ENCODE peak calls at places on chromosomes 13 and 19, in four cellular contexts. Y, M, X and C are unnamed samples.
A peak's percentile ranks its signal among the peaks of the same experiment; 100 is the strongest.

GRCh38 chr19:48501961-48502719 is 9.5 kb downstream of the LMTK3 start:
- DNase-seq in M (peak; percentile 86), Y (peak; percentile 85), X (peak; percentile 59), C (peak; percentile 99)

GRCh38 chr19:13132471-13133166 is 14.6 kb downstream of the NACC1 start:
- DNase-seq in Y (no peak), M (no peak), X (no peak), C (no peak)

GRCh38 chr19:29662604-29663404 is 2.5 kb upstream of the PLEKHF1 start:
- DNase-seq in Y (no peak), M (no peak), X (no peak), C (peak; percentile 33)

GRCh38 chr19:1276620-1277007 is 1.3 kb downstream of the FAM174C start:
- DNase-seq in X (no peak), M (no peak), Y (no peak), C (no peak)

GRCh38 chr13:102295316-102296048 is 106.4 kb downstream of the FGF14 start:
- DNase-seq in Y (no peak), M (no peak), X (no peak), C (no peak)

GRCh38 chr13:90428522-90429210 is 918.8 kb upstream of the MIR17HG start:
- DNase-seq in Y (no peak), M (no peak), X (no peak), C (no peak)

GRCh38 chr13:98541701-98542203 is 35.2 kb downstream of the STK24 start:
- DNase-seq in M (no peak), Y (peak; percentile 74), X (no peak), C (no peak)

GRCh38 chr13:21542563-21542962 is 61.4 kb downstream of the MICU2 start:
- DNase-seq in Y (no peak), M (peak; percentile 10), X (no peak), C (no peak)

GRCh38 chr13:68927387-68928026 is 1180.1 kb upstream of the ATXN8OS start:
- DNase-seq in M (peak; percentile 12), X (no peak), Y (peak; percentile 6), C (no peak)

GRCh38 chr13:105462098-105462497 is 1073.4 kb downstream of the EFNB2 start:
- DNase-seq in X (no peak), M (no peak), Y (no peak), C (no peak)

GRCh38 chr13:59346861-59347470 is 816.8 kb downstream of the DIAPH3 start:
- DNase-seq in Y (no peak), X (no peak), M (no peak), C (no peak)

GRCh38 chr19:45901432-45901903 is 945 bp downstream of the MYPOP start:
- DNase-seq in M (no peak), X (no peak), Y (peak; percentile 71), C (no peak)

GRCh38 chr13:23921451-23921888 is 24.2 kb upstream of the C1QTNF9B start:
- DNase-seq in Y (peak; percentile 36), X (no peak), M (peak; percentile 18), C (peak; percentile 16)

GRCh38 chr19:47637550-47637949 is 28.6 kb downstream of the BICRA start:
- DNase-seq in X (no peak), M (no peak), Y (no peak), C (no peak)

GRCh38 chr19:51259348-51260245 is 8.7 kb downstream of the SIGLECL1 start:
- DNase-seq in X (peak; percentile 12), M (peak; percentile 24), Y (peak; percentile 48), C (peak; percentile 50)

GRCh38 chr13:110109140-110109783 is 197.7 kb downstream of the COL4A1 start:
- DNase-seq in X (no peak), M (no peak), Y (no peak), C (no peak)
- H3K27ac ChIP-seq in X (no peak overlapping the region), M (no peak overlapping the region), Y (no peak overlapping the region), C (peak overlapping the region; percentile 64)

GRCh38 chr13:106468948-106469590 is 66.4 kb downstream of the EFNB2 start:
- DNase-seq in X (no peak), M (no peak), Y (no peak), C (no peak)

GRCh38 chr13:106464076-106464475 is 71.4 kb downstream of the EFNB2 start:
- DNase-seq in M (no peak), Y (no peak), X (no peak), C (no peak)

GRCh38 chr13:106468207-106468606 is 67.3 kb downstream of the EFNB2 start:
- DNase-seq in Y (no peak), M (no peak), X (no peak), C (no peak)

GRCh38 chr13:106467406-106468122 is 67.9 kb downstream of the EFNB2 start:
- DNase-seq in M (no peak), Y (no peak), X (no peak), C (no peak)

GRCh38 chr13:106466691-106467405 is 68.6 kb downstream of the EFNB2 start:
- DNase-seq in X (no peak), Y (no peak), M (no peak), C (no peak)
- TF ChIP-seq PBX3 in X (no peak), Y (no peak), M (no peak), C (no peak)

DNA sequence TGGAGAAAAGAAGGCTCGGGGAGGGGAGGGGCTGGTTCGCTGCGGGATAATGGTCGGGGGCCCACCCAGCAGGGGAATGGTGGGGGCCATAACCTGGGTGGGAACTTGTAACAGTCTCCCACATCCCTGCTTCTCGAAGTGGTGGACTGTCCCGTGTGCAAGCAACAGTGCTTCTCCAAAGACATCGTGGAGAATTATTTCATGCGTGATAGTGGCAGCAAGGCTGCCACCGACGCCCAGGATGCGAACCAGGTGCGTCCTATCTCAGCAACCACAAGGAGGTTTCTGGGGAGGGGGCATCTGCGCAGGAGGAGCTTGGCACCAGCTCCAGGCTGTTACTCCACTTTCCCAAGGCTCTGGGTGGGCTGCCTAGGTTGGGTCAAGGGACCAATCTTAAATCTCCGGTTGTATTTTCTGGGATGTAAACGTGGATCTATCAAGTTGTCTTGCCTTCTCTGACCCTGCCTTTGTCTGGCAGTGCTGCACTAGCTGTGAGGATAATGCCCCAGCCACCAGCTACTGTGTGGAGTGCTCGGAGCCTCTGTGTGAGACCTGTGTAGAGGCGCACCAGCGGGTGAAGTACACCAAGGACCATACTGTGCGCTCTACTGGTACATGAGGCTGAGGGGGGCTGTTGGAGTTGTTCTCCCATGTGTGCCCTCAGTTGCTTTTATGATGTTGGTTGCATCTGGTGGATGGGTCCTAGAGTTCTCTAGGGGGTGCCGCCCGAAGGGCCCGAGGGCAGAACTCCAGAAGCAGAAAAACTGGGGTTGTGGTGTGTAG is 1.6 kb downstream of the TRIM28 start:
- DNase-seq in M (no peak), X (no peak), Y (no peak), C (no peak)
- H3K27ac ChIP-seq in M (peak overlapping the region; percentile 67), X (peak overlapping the region; percentile 78), Y (peak overlapping the region; percentile 97), C (peak overlapping the region; percentile 87)

GRCh38 chr19:22807061-22807835 is 23.3 kb upstream of the ZNF99 start:
- DNase-seq in X (no peak), Y (no peak), M (no peak), C (no peak)
- TF ChIP-seq PBX3 in X (no peak), Y (no peak), M (no peak), C (no peak)

GRCh38 chr13:39451860-39452301 is 151.1 kb downstream of the LHFPL6 start:
- DNase-seq in M (no peak), X (no peak), Y (no peak), C (no peak)
- H3K27ac ChIP-seq in M (no peak overlapping the region), X (no peak overlapping the region), Y (no peak overlapping the region), C (no peak overlapping the region)

GRCh38 chr19:54281008-54281728 is at the start of gene LILRB2:
- DNase-seq in Y (no peak), X (no peak), M (no peak), C (no peak)
- TF ChIP-seq PBX3 in Y (no peak), X (no peak), M (no peak), C (no peak)